ENCODE peak calls at places on chromosomes 12 and 14, in nine cellular contexts. K is NCI-H2081 treated with DMSO at 0.1 percent for 48 hours, C is NCI-H1436, M is kidney glomerular epithelial cell, P is adipocyte, Y is Right ventricle myocardium superior, E is brain microvascular endothelial cell, B is anterior cingulate cortex, H is NCI-H187. O is an unnamed sample.

GRCh38 chr12:113200016-113200797 is 14.7 kb downstream of the RITA1 start:
- DNase-seq in B (no peak), P (no peak), E (no peak), M (no peak), C (no peak), H (no peak), Y (no peak), K (no peak), O (no peak)

GRCh38 chr14:91420686-91421085 is 3.1 kb upstream of the CCDC88C start:
- DNase-seq in Y (no peak), P (no peak), C (no peak), B (no peak), E (no peak), H (no peak), M (no peak), K (no peak), O (no peak)

GRCh38 chr14:68877993-68878575 is 85.2 kb upstream of the ZFP36L1 start:
- DNase-seq in P (no peak), M (no peak), C (no peak), Y (no peak), H (no peak), K (no peak), B (no peak), E (no peak), O (no peak)

GRCh38 chr12:26062566-26062965 is 62.3 kb downstream of the BHLHE41 start:
- DNase-seq in M (peak), B (no peak), C (no peak), K (no peak), Y (no peak), H (no peak), P (peak), E (peak), O (no peak)

GRCh38 chr12:123134755-123135282 is 16.1 kb downstream of the PITPNM2 start:
- DNase-seq in E (no peak), C (no peak), K (no peak), M (no peak), B (no peak), H (no peak), P (no peak), Y (no peak), O (no peak)

GRCh38 chr12:132316497-132317232 is 12.7 kb downstream of the GALNT9 start:
- DNase-seq in P (no peak), C (no peak), B (no peak), K (no peak), M (no peak), E (no peak), H (no peak), Y (peak), O (no peak)

GRCh38 chr12:65643595-65644386 is 180.5 kb upstream of the HMGA2 start:
- DNase-seq in P (no peak), Y (no peak), B (no peak), K (no peak), C (no peak), H (no peak), M (no peak), E (peak), O (no peak)

GRCh38 chr14:98803196-98803595 is 468.8 kb downstream of the BCL11B start:
- DNase-seq in E (no peak), Y (no peak), C (no peak), M (no peak), P (no peak), B (no peak), K (no peak), H (no peak), O (no peak)

GRCh38 chr14:103199141-103199540 is 75.9 kb downstream of the TNFAIP2 start:
- DNase-seq in K (no peak), M (no peak), Y (no peak), B (no peak), P (peak), H (no peak), E (no peak), C (no peak), O (no peak)

GRCh38 chr12:119659289-119659897 is 8.5 kb upstream of the PRKAB1 start:
- DNase-seq in K (no peak), Y (no peak), M (no peak), B (no peak), P (peak), H (no peak), E (peak), C (no peak), O (no peak)

GRCh38 chr14:104503691-104504090 is 75.9 kb upstream of the C14orf180 start:
- DNase-seq in E (no peak), Y (no peak), P (no peak), M (no peak), K (no peak), C (no peak), H (no peak), B (no peak), O (no peak)

GRCh38 chr14:54647378-54647777 is 80.5 kb downstream of the SAMD4A start:
- DNase-seq in H (no peak), P (no peak), B (no peak), C (no peak), Y (no peak), M (no peak), K (no peak), E (no peak), O (no peak)

GRCh38 chr14:77314043-77314442 is 6.6 kb downstream of the POMT2 start:
- DNase-seq in P (peak), H (no peak), B (no peak), E (peak), M (peak), K (no peak), Y (no peak), C (no peak), O (peak)

GRCh38 chr14:29458547-29458946 is 469.1 kb downstream of the PRKD1 start:
- DNase-seq in P (peak), M (no peak), K (no peak), B (no peak), E (no peak), C (peak), Y (no peak), H (no peak), O (no peak)

GRCh38 chr14:45838597-45838996 is 585.6 kb upstream of the MIS18BP1 start:
- DNase-seq in E (no peak), M (peak), Y (no peak), C (peak), B (no peak), K (peak), P (peak), H (no peak), O (peak)

GRCh38 chr14:104207142-104207845 is 68.9 kb downstream of the KIF26A start:
- DNase-seq in E (no peak), B (no peak), H (no peak), M (no peak), K (no peak), C (no peak), Y (no peak), P (no peak), O (no peak)

GRCh38 chr14:65791551-65791981 is 379.0 kb downstream of the FUT8 start:
- DNase-seq in Y (peak), C (no peak), H (no peak), M (peak), B (no peak), E (peak), P (peak), K (no peak), O (no peak)

GRCh38 chr12:104407922-104408321 is 48.8 kb upstream of the CHST11 start:
- DNase-seq in C (no peak), H (no peak), B (no peak), P (no peak), E (no peak), Y (no peak), K (no peak), M (no peak), O (no peak)

GRCh38 chr12:119486599-119487154 is 106.9 kb upstream of the TMEM233 start:
- DNase-seq in E (no peak), H (peak), P (no peak), C (peak), B (no peak), K (no peak), Y (no peak), M (no peak), O (no peak)

GRCh38 chr14:60757617-60758016 is 23.1 kb downstream of the MNAT1 start:
- DNase-seq in B (no peak), H (no peak), M (no peak), Y (no peak), E (no peak), C (peak), P (peak), K (no peak), O (no peak)

GRCh38 chr14:88463318-88463717 is 77.9 kb downstream of the SPATA7 start:
- DNase-seq in H (no peak), M (no peak), Y (no peak), E (no peak), B (no peak), C (no peak), K (no peak), P (no peak), O (no peak)

GRCh38 chr14:65096323-65097089 is 5.8 kb downstream of the MAX start:
- DNase-seq in P (peak), K (no peak), Y (peak), H (no peak), E (peak), C (no peak), M (no peak), B (no peak), O (no peak)

GRCh38 chr14:77707355-77707723 is 484 bp downstream of the ALKBH1 start:
- DNase-seq in C (no peak), P (peak), E (peak), M (peak), K (peak), H (no peak), B (no peak), Y (no peak), O (peak)

GRCh38 chr12:47949441-47950341 is 13.7 kb upstream of the TMEM106C start:
- DNase-seq in C (peak), K (no peak), B (no peak), E (peak), M (peak), H (no peak), Y (peak), P (peak), O (peak)

GRCh38 chr14:104930526-104931322 is 6.0 kb downstream of the PLD4 start:
- DNase-seq in B (no peak), P (no peak), Y (no peak), M (no peak), E (no peak), C (no peak), H (no peak), K (no peak), O (no peak)

GRCh38 chr12:68454855-68455254 is 122.7 kb upstream of the MDM1 start:
- DNase-seq in C (peak), E (no peak), Y (no peak), K (no peak), M (no peak), H (no peak), P (no peak), B (no peak), O (no peak)

GRCh38 chr12:53381739-53382630 is 2.0 kb downstream of the SP1 start:
- DNase-seq in M (peak), Y (peak), B (no peak), K (no peak), P (peak), E (peak), C (peak), H (no peak), O (peak)

GRCh38 chr12:9649532-9649940 is 20.0 kb upstream of the CLEC2D start:
- DNase-seq in P (peak), K (no peak), C (no peak), H (no peak), E (no peak), Y (no peak), M (peak), B (no peak), O (no peak)

GRCh38 chr14:23183076-23183475 is 384 bp downstream of the SLC7A8 start:
- DNase-seq in M (no peak), Y (no peak), H (no peak), E (no peak), K (no peak), B (no peak), P (peak), C (no peak), O (no peak)